ENCODE peak calls at places on chromosomes 2 and 18, in five cellular contexts. One of them, this sample, is unnamed.

GRCh38 chr2:226891780-226892590 is 56.1 kb downstream of the RHBDD1 start:
- DNase-seq in adipocyte: peak; percentile 92
- DNase-seq in heart right ventricle: no peak
- DNase-seq in H1: no peak
- DNase-seq in astrocyte: peak; percentile 82
- DNase-seq in this sample: no peak

GRCh38 chr2:75064691-75065396 is 106.4 kb downstream of the POLE4 start:
- DNase-seq in adipocyte: peak; percentile 54
- DNase-seq in heart right ventricle: no peak
- DNase-seq in H1: peak; percentile 90
- DNase-seq in astrocyte: peak; percentile 44
- DNase-seq in this sample: peak; percentile 54

GRCh38 chr2:138503652-138504051 is 2.1 kb downstream of the SPOPL start:
- DNase-seq in adipocyte: peak; percentile 1
- DNase-seq in heart right ventricle: no peak
- DNase-seq in H1: no peak
- DNase-seq in astrocyte: no peak
- DNase-seq in this sample: no peak

GRCh38 chr2:46915281-46915810 is at the start of gene MCFD2:
- DNase-seq in adipocyte: peak; percentile 75
- DNase-seq in heart right ventricle: peak; percentile 53
- DNase-seq in H1: no peak
- DNase-seq in astrocyte: no peak
- DNase-seq in this sample: peak; percentile 31

GRCh38 chr2:110853516-110853915 is 121.1 kb downstream of the ACOXL start:
- DNase-seq in adipocyte: peak; percentile 19
- DNase-seq in heart right ventricle: no peak
- DNase-seq in H1: no peak
- DNase-seq in astrocyte: no peak
- DNase-seq in this sample: peak; percentile 27

GRCh38 chr2:42944744-42945415 is 152.5 kb upstream of the HAAO start:
- DNase-seq in adipocyte: no peak
- DNase-seq in heart right ventricle: no peak
- DNase-seq in H1: no peak
- DNase-seq in astrocyte: no peak
- DNase-seq in this sample: peak; percentile 36

GRCh38 chr2:38178556-38179419 is 102.8 kb upstream of the CYP1B1 start:
- DNase-seq in adipocyte: peak; percentile 81
- DNase-seq in heart right ventricle: peak; percentile 23
- DNase-seq in H1: no peak
- DNase-seq in astrocyte: peak; percentile 90
- DNase-seq in this sample: peak; percentile 68

GRCh38 chr2:224220581-224221255 is 181.2 kb downstream of the FAM124B start:
- DNase-seq in adipocyte: peak; percentile 63
- DNase-seq in heart right ventricle: no peak
- DNase-seq in H1: no peak
- DNase-seq in astrocyte: peak; percentile 41
- DNase-seq in this sample: peak; percentile 42

GRCh38 chr2:10497797-10498251 is 49.7 kb upstream of the ODC1 start:
- DNase-seq in adipocyte: peak; percentile 76
- DNase-seq in heart right ventricle: peak; percentile 23
- DNase-seq in H1: peak; percentile 43
- DNase-seq in astrocyte: peak; percentile 79
- DNase-seq in this sample: peak; percentile 91

GRCh38 chr2:86072271-86072858 is 33.3 kb downstream of the POLR1A start:
- DNase-seq in adipocyte: no peak
- DNase-seq in heart right ventricle: peak; percentile 64
- DNase-seq in H1: no peak
- DNase-seq in astrocyte: peak; percentile 31
- DNase-seq in this sample: peak; percentile 97

GRCh38 chr2:101162561-101163330 is 11.6 kb upstream of the TBC1D8 start:
- DNase-seq in adipocyte: no peak
- DNase-seq in heart right ventricle: no peak
- DNase-seq in H1: peak; percentile 54
- DNase-seq in astrocyte: no peak
- DNase-seq in this sample: no peak

GRCh38 chr2:30717081-30717650 is 90.1 kb downstream of the CAPN13 start:
- DNase-seq in adipocyte: no peak
- DNase-seq in heart right ventricle: no peak
- DNase-seq in H1: peak; percentile 24
- DNase-seq in astrocyte: no peak
- DNase-seq in this sample: no peak

GRCh38 chr18:53850918-53851317 is 373.6 kb downstream of the MBD2 start:
- DNase-seq in adipocyte: no peak
- DNase-seq in heart right ventricle: no peak
- DNase-seq in H1: no peak
- DNase-seq in astrocyte: no peak
- DNase-seq in this sample: no peak

GRCh38 chr2:36376319-36376765 is 20.8 kb downstream of the CRIM1 start:
- DNase-seq in adipocyte: peak; percentile 70
- DNase-seq in heart right ventricle: peak; percentile 81
- DNase-seq in H1: no peak
- DNase-seq in astrocyte: no peak
- DNase-seq in this sample: peak; percentile 56

GRCh38 chr2:144679942-144680341 is 160.0 kb upstream of the ZEB2 start:
- DNase-seq in adipocyte: no peak
- DNase-seq in heart right ventricle: no peak
- DNase-seq in H1: no peak
- DNase-seq in astrocyte: no peak
- DNase-seq in this sample: no peak

GRCh38 chr18:79991494-79991893 is 3.1 kb upstream of the TXNL4A start:
- DNase-seq in adipocyte: peak; percentile 6
- DNase-seq in heart right ventricle: no peak
- DNase-seq in H1: no peak
- DNase-seq in astrocyte: no peak
- DNase-seq in this sample: no peak

GRCh38 chr2:38554973-38555595 is 47.6 kb downstream of the HNRNPLL start:
- DNase-seq in adipocyte: peak; percentile 46
- DNase-seq in heart right ventricle: no peak
- DNase-seq in H1: no peak
- DNase-seq in astrocyte: no peak
- DNase-seq in this sample: no peak

GRCh38 chr2:234444888-234445287 is 52.0 kb downstream of the ARL4C start:
- DNase-seq in adipocyte: peak; percentile 80
- DNase-seq in heart right ventricle: peak; percentile 27
- DNase-seq in H1: no peak
- DNase-seq in astrocyte: peak; percentile 98
- DNase-seq in this sample: peak; percentile 70

GRCh38 chr2:11907178-11907577 is 160.7 kb downstream of the LPIN1 start:
- DNase-seq in adipocyte: no peak
- DNase-seq in heart right ventricle: no peak
- DNase-seq in H1: no peak
- DNase-seq in astrocyte: no peak
- DNase-seq in this sample: no peak

GRCh38 chr2:223590964-223591363 is 11.2 kb downstream of the SCG2 start:
- DNase-seq in adipocyte: peak; percentile 51
- DNase-seq in heart right ventricle: no peak
- DNase-seq in H1: no peak
- DNase-seq in astrocyte: peak; percentile 80
- DNase-seq in this sample: no peak

GRCh38 chr2:238573065-238573778 is 146.5 kb downstream of the ASB1 start:
- DNase-seq in adipocyte: no peak
- DNase-seq in heart right ventricle: no peak
- DNase-seq in H1: peak; percentile 79
- DNase-seq in astrocyte: no peak
- DNase-seq in this sample: no peak

GRCh38 chr2:180033993-180034894 is 27.1 kb upstream of the CWC22 start:
- DNase-seq in adipocyte: peak; percentile 39
- DNase-seq in heart right ventricle: no peak
- DNase-seq in H1: no peak
- DNase-seq in astrocyte: peak; percentile 41
- DNase-seq in this sample: peak; percentile 42

GRCh38 chr2:149004836-149005235 is 33.7 kb upstream of the LYPD6B start:
- DNase-seq in adipocyte: peak; percentile 70
- DNase-seq in heart right ventricle: no peak
- DNase-seq in H1: no peak
- DNase-seq in astrocyte: peak; percentile 89
- DNase-seq in this sample: no peak

GRCh38 chr18:32714571-32715148 is 58.2 kb downstream of the KLHL14 start:
- DNase-seq in adipocyte: peak; percentile 78
- DNase-seq in heart right ventricle: peak; percentile 33
- DNase-seq in H1: peak; percentile 56
- DNase-seq in astrocyte: peak; percentile 48
- DNase-seq in this sample: no peak

GRCh38 chr2:11257078-11257477 is 87.4 kb downstream of the ROCK2 start:
- DNase-seq in adipocyte: no peak
- DNase-seq in heart right ventricle: no peak
- DNase-seq in H1: no peak
- DNase-seq in astrocyte: no peak
- DNase-seq in this sample: no peak

GRCh38 chr2:217837001-217837491 is 165.7 kb downstream of the TNS1 start:
- DNase-seq in adipocyte: peak; percentile 59
- DNase-seq in heart right ventricle: peak; percentile 84
- DNase-seq in H1: peak; percentile 78
- DNase-seq in astrocyte: peak; percentile 41
- DNase-seq in this sample: no peak

GRCh38 chr2:157984866-157985265 is 108.7 kb upstream of the ACVR1 start:
- DNase-seq in adipocyte: no peak
- DNase-seq in heart right ventricle: no peak
- DNase-seq in H1: no peak
- DNase-seq in astrocyte: no peak
- DNase-seq in this sample: no peak

GRCh38 chr2:229714736-229715541 is 584 bp upstream of the DNER start:
- DNase-seq in adipocyte: peak; percentile 84
- DNase-seq in heart right ventricle: peak; percentile 33
- DNase-seq in H1: peak; percentile 92
- DNase-seq in astrocyte: peak; percentile 57
- DNase-seq in this sample: peak; percentile 87
- H3K27me3 ChIP-seq in adipocyte: peaks cover 45% of the 10 kb centered on the region
- H3K27me3 ChIP-seq in heart right ventricle: peaks cover 81% of the 10 kb centered on the region
- H3K27me3 ChIP-seq in H1: peaks cover 16% of the 10 kb centered on the region
- H3K27me3 ChIP-seq in astrocyte: peaks cover 42% of the 10 kb centered on the region
- H3K27me3 ChIP-seq in this sample: no peaks in the 10 kb centered on the region

DNA sequence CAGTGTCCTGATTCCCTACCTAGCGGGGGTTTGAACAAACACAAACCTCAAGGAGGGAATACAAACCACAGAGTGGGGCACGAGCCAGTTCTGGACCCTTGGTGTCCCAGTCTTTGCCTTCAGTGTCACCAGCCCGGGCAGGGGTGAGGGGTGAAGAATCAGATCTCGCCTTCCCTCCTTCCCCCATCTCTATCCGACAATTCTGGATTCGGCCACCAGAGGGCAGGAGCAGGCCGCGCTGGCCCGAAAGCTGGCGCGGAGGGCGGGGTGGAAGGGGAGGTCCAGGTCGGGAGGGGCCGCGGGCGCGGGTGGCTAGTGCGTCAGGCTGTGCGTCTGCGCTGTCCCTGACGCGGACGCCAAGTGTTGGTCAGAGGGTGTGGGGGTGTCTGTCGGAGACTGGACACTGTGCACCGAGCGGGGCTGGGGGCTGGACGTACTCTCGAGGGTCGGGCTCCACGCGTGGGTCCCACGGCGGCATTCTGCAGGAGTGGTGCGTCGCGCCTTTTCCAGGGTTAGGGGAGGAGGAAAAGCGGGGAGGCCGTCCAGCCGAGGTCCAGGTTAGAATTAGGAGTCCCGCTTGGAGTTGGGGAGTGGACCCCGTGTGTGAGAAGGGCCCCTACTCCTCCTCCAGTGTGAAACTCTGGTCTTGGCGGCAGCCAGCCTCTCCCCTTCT is 2.9 kb upstream of the CRYBA2 start:
- DNase-seq in adipocyte: peak; percentile 92
- DNase-seq in heart right ventricle: peak; percentile 86
- DNase-seq in H1: peak; percentile 99
- DNase-seq in astrocyte: peak; percentile 60
- DNase-seq in this sample: peak; percentile 87
- H3K27me3 ChIP-seq in adipocyte: peaks cover 62% of the 10 kb centered on the region
- H3K27me3 ChIP-seq in heart right ventricle: peaks cover 95% of the 10 kb centered on the region
- H3K27me3 ChIP-seq in H1: peaks cover 100% of the 10 kb centered on the region
- H3K27me3 ChIP-seq in astrocyte: peaks cover 79% of the 10 kb centered on the region
- H3K27me3 ChIP-seq in this sample: peaks cover 2% of the 10 kb centered on the region

GRCh38 chr2:210557721-210558120 is 1.3 kb downstream of the CPS1 start:
- DNase-seq in adipocyte: no peak
- DNase-seq in heart right ventricle: no peak
- DNase-seq in H1: no peak
- DNase-seq in astrocyte: no peak
- DNase-seq in this sample: no peak

GRCh38 chr2:210561482-210561881 is 5.1 kb downstream of the CPS1 start:
- DNase-seq in adipocyte: no peak
- DNase-seq in heart right ventricle: no peak
- DNase-seq in H1: no peak
- DNase-seq in astrocyte: no peak
- DNase-seq in this sample: no peak

GRCh38 chr2:210556355-210556980 is at the start of gene CPS1:
- DNase-seq in adipocyte: no peak
- DNase-seq in heart right ventricle: no peak
- DNase-seq in H1: no peak
- DNase-seq in astrocyte: no peak
- DNase-seq in this sample: no peak

GRCh38 chr2:210559167-210559566 is 2.8 kb downstream of the CPS1 start:
- DNase-seq in adipocyte: no peak
- DNase-seq in heart right ventricle: no peak
- DNase-seq in H1: no peak
- DNase-seq in astrocyte: no peak
- DNase-seq in this sample: no peak

DNA sequence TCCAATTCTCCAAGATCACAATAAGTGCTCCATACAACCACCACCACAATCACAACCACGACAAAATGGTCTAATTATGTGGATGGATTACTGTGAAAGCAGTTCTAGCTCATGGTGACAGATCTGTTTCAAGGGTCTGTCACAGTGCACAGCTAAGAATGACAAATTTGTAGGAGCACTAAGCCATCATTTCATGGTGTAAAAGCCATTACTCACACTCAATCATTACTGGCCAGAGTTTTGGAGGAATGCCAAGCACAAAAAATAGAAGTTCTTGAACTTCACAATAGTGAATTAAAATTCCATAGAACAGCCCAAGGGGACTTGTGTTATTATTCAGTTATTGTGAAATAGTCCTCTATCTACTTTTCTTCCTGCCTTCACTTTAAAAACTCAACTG is 2.3 kb downstream of the CPS1 start:
- DNase-seq in adipocyte: peak; percentile 64
- DNase-seq in heart right ventricle: no peak
- DNase-seq in H1: no peak
- DNase-seq in astrocyte: no peak
- DNase-seq in this sample: no peak
- H3K27me3 ChIP-seq in adipocyte: no peaks in the 10 kb centered on the region
- H3K27me3 ChIP-seq in heart right ventricle: no peaks in the 10 kb centered on the region
- H3K27me3 ChIP-seq in H1: no peaks in the 10 kb centered on the region
- H3K27me3 ChIP-seq in astrocyte: no peaks in the 10 kb centered on the region
- H3K27me3 ChIP-seq in this sample: no peaks in the 10 kb centered on the region

DNA sequence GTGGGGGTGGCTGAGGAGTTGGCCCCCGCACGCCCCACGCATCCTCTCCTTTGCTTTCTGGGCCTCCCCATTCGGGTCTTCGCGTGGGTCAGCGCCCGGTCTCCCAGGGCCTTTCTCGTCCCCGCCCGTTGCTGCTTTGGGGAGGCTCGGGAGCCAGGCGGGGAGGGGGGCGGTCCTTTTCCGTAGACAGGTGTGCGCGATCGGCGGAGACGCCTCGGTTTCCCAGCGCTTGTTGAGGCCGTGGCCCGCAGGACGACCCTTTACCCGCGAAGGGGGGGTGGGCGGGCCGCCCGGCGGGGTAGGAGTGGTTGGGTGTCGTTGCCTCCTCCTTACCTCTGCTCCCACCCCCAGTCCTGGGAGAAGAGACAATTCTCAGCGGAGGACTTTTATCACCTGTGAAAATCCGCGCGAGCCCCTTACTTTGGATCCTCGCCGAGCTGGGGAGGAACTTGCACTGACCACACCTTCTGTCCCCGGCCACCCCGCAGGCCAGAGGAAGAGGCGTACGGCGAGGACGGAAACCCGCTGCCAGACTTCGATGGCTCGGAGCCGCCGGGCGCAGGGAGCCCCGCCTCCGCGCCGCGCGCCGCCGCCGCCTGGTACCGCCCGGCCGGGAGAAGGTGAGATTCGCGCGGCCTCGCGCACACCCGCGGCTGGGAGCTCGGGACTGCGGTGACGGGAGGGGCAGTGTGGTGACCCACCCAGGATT is 2.7 kb downstream of the ADCYAP1 start:
- DNase-seq in adipocyte: no peak
- DNase-seq in heart right ventricle: no peak
- DNase-seq in H1: peak; percentile 70
- DNase-seq in astrocyte: no peak
- DNase-seq in this sample: peak; percentile 35
- H3K27me3 ChIP-seq in adipocyte: peaks cover 85% of the 10 kb centered on the region
- H3K27me3 ChIP-seq in heart right ventricle: peaks cover 100% of the 10 kb centered on the region
- H3K27me3 ChIP-seq in H1: peaks cover 99% of the 10 kb centered on the region
- H3K27me3 ChIP-seq in astrocyte: peaks cover 92% of the 10 kb centered on the region
- H3K27me3 ChIP-seq in this sample: peaks cover 45% of the 10 kb centered on the region

This sample was measured in MG63.